ENCODE peak calls at places on chromosomes 4 and X, in five cellular contexts. One of them, this sample, is unnamed.

GRCh38 chr4:78776729-78777555 is 792 bp downstream of the BMP2K start:
- DNase-seq in fibroblast of mammary gland: peak
- DNase-seq in AG04450: no peak
- DNase-seq in Kasumi-1: peak
- DNase-seq in uterus: peak
- DNase-seq in this sample: peak

GRCh38 chr4:2482693-2483092 is 13.8 kb downstream of the RNF4 start:
- DNase-seq in AG04450: no peak
- DNase-seq in fibroblast of mammary gland: peak
- DNase-seq in Kasumi-1: no peak
- DNase-seq in uterus: no peak
- DNase-seq in this sample: peak

GRCh38 chrX:24100713-24101112 is 46.0 kb downstream of the EIF2S3 start:
- DNase-seq in uterus: no peak
- DNase-seq in fibroblast of mammary gland: peak
- DNase-seq in Kasumi-1: no peak
- DNase-seq in AG04450: no peak
- DNase-seq in this sample: no peak

GRCh38 chr4:102139132-102139573 is 206.1 kb downstream of the SLC39A8 start:
- DNase-seq in AG04450: no peak
- DNase-seq in Kasumi-1: no peak
- DNase-seq in uterus: peak
- DNase-seq in fibroblast of mammary gland: peak
- DNase-seq in this sample: no peak

GRCh38 chr4:79757580-79757979 is 315.4 kb downstream of the ANTXR2 start:
- DNase-seq in uterus: no peak
- DNase-seq in fibroblast of mammary gland: peak
- DNase-seq in AG04450: no peak
- DNase-seq in Kasumi-1: no peak
- DNase-seq in this sample: no peak

GRCh38 chr4:5622596-5622995 is 85.8 kb downstream of the EVC2 start:
- DNase-seq in fibroblast of mammary gland: no peak
- DNase-seq in AG04450: no peak
- DNase-seq in Kasumi-1: no peak
- DNase-seq in uterus: no peak
- DNase-seq in this sample: no peak

GRCh38 chrX:25012793-25013592 is 2.8 kb downstream of the ARX start:
- DNase-seq in Kasumi-1: no peak
- DNase-seq in fibroblast of mammary gland: no peak
- DNase-seq in uterus: no peak
- DNase-seq in AG04450: no peak
- DNase-seq in this sample: no peak

GRCh38 chr4:183355405-183355804 is 33.2 kb upstream of the CLDN24 start:
- DNase-seq in uterus: no peak
- DNase-seq in Kasumi-1: no peak
- DNase-seq in AG04450: no peak
- DNase-seq in fibroblast of mammary gland: peak
- DNase-seq in this sample: no peak

GRCh38 chr4:34182346-34182745 is 2062.0 kb downstream of the ARAP2 start:
- DNase-seq in uterus: no peak
- DNase-seq in Kasumi-1: no peak
- DNase-seq in AG04450: no peak
- DNase-seq in fibroblast of mammary gland: peak
- DNase-seq in this sample: no peak

GRCh38 chr4:18366762-18367358 is 345.3 kb upstream of the LCORL start:
- DNase-seq in AG04450: no peak
- DNase-seq in uterus: no peak
- DNase-seq in Kasumi-1: peak
- DNase-seq in fibroblast of mammary gland: peak
- DNase-seq in this sample: no peak

GRCh38 chrX:124028177-124028576 is 66.7 kb downstream of the STAG2 start:
- DNase-seq in uterus: no peak
- DNase-seq in Kasumi-1: no peak
- DNase-seq in fibroblast of mammary gland: peak
- DNase-seq in AG04450: peak
- DNase-seq in this sample: no peak

GRCh38 chrX:16082470-16083085 is 40.8 kb upstream of the GRPR start:
- DNase-seq in Kasumi-1: no peak
- DNase-seq in fibroblast of mammary gland: no peak
- DNase-seq in uterus: no peak
- DNase-seq in AG04450: no peak
- DNase-seq in this sample: no peak

GRCh38 chr4:165489786-165490185 is 111.0 kb downstream of the CPE start:
- DNase-seq in fibroblast of mammary gland: peak
- DNase-seq in uterus: no peak
- DNase-seq in AG04450: no peak
- DNase-seq in Kasumi-1: no peak
- DNase-seq in this sample: no peak

GRCh38 chr4:155207534-155208257 is 740 bp upstream of the NPY2R start:
- DNase-seq in Kasumi-1: no peak
- DNase-seq in fibroblast of mammary gland: peak
- DNase-seq in AG04450: no peak
- DNase-seq in uterus: no peak
- DNase-seq in this sample: no peak

This sample was measured in GM13977.